ENCODE peak calls at places on chromosomes 16 and 17, in nine cellular contexts. Y is NCI-H1092 treated with DMSO at 0.1 percent for 48 hours, A is T-helper 22 cell, Z is osteocyte, B is fibroblast of the conjunctiva, M is amygdala, K is H54, X is lung, E is thoracic aorta. I is an unnamed sample.

GRCh38 chr16:49465661-49466528 is 92.3 kb downstream of the C16orf78 start:
- DNase-seq in Y (no peak), A (no peak), Z (peak), B (no peak), M (no peak), K (no peak), X (peak), E (no peak), I (no peak)

GRCh38 chr17:38815576-38816193 is 9.4 kb downstream of the CWC25 start:
- DNase-seq in Y (no peak), A (no peak), Z (no peak), B (no peak), M (no peak), K (no peak), X (no peak), E (no peak), I (no peak)

GRCh38 chr16:84726079-84726669 is 26.4 kb downstream of the USP10 start:
- DNase-seq in Y (peak), A (peak), Z (peak), B (peak), M (peak), K (peak), X (peak), E (peak), I (peak)

GRCh38 chr17:44360826-44361225 is 2.8 kb downstream of the FAM171A2 start:
- DNase-seq in Y (no peak), A (no peak), Z (no peak), B (peak), M (no peak), K (no peak), X (no peak), E (no peak), I (no peak)

GRCh38 chr17:57899391-57899790 is 49.5 kb upstream of the MRPS23 start:
- DNase-seq in Y (no peak), A (no peak), Z (no peak), B (no peak), M (no peak), K (no peak), X (no peak), E (no peak), I (no peak)

GRCh38 chr16:67801889-67802288 is 4.5 kb downstream of the RANBP10 start:
- DNase-seq in Y (no peak), A (no peak), Z (no peak), B (no peak), M (no peak), K (no peak), X (no peak), E (no peak), I (no peak)

GRCh38 chr17:13561606-13562270 is 40.0 kb downstream of the HS3ST3A1 start:
- DNase-seq in Y (no peak), A (no peak), Z (no peak), B (no peak), M (no peak), K (peak), X (no peak), E (no peak), I (no peak)

GRCh38 chr16:21302898-21303528 is 24.9 kb upstream of the CRYM start:
- DNase-seq in Y (no peak), A (no peak), Z (no peak), B (peak), M (no peak), K (peak), X (no peak), E (no peak), I (peak)

GRCh38 chr17:58268326-58268725 is 12.4 kb downstream of the MPO start:
- DNase-seq in Y (no peak), A (no peak), Z (peak), B (no peak), M (no peak), K (no peak), X (no peak), E (no peak), I (no peak)

GRCh38 chr17:48526986-48527741 is 3.6 kb downstream of the HOXB1 start:
- DNase-seq in Y (no peak), A (no peak), Z (no peak), B (no peak), M (no peak), K (no peak), X (no peak), E (no peak), I (no peak)

GRCh38 chr17:75428775-75429469 is 23.4 kb upstream of the GRB2 start:
- DNase-seq in Y (no peak), A (no peak), Z (no peak), B (peak), M (no peak), K (peak), X (no peak), E (peak), I (no peak)

GRCh38 chr17:80312621-80313135 is 52.0 kb downstream of the RNF213 start:
- DNase-seq in Y (no peak), A (no peak), Z (no peak), B (no peak), M (no peak), K (no peak), X (no peak), E (no peak), I (no peak)

GRCh38 chr16:52480237-52480636 is 66.7 kb downstream of the TOX3 start:
- DNase-seq in Y (no peak), A (no peak), Z (no peak), B (no peak), M (no peak), K (no peak), X (no peak), E (no peak), I (no peak)

GRCh38 chr16:53507464-53508180 is 4.6 kb upstream of the AKTIP start:
- DNase-seq in Y (no peak), A (no peak), Z (no peak), B (no peak), M (no peak), K (no peak), X (no peak), E (no peak), I (no peak)

GRCh38 chr16:17369441-17369951 is 101.3 kb downstream of the XYLT1 start:
- DNase-seq in Y (no peak), A (peak), Z (no peak), B (no peak), M (peak), K (no peak), X (peak), E (no peak), I (no peak)

GRCh38 chr16:50861926-50862325 is 120.0 kb downstream of the CYLD start:
- DNase-seq in Y (no peak), A (no peak), Z (no peak), B (no peak), M (no peak), K (peak), X (peak), E (no peak), I (peak)

GRCh38 chr16:51705142-51705541 is 554.1 kb upstream of the SALL1 start:
- DNase-seq in Y (no peak), A (no peak), Z (no peak), B (no peak), M (no peak), K (no peak), X (no peak), E (no peak), I (no peak)

GRCh38 chr17:77831497-77832179 is 126.9 kb upstream of the TNRC6C start:
- DNase-seq in Y (no peak), A (no peak), Z (no peak), B (peak), M (no peak), K (peak), X (no peak), E (no peak), I (no peak)

GRCh38 chr16:12133738-12134137 is 157.2 kb downstream of the SNX29 start:
- DNase-seq in Y (no peak), A (no peak), Z (no peak), B (no peak), M (no peak), K (no peak), X (no peak), E (no peak), I (no peak)

GRCh38 chr17:62882878-62883277 is 74.8 kb upstream of the MARCHF10 start:
- DNase-seq in Y (no peak), A (no peak), Z (no peak), B (peak), M (no peak), K (no peak), X (no peak), E (no peak), I (no peak)

GRCh38 chr17:31388770-31389672 is 2.5 kb upstream of the RAB11FIP4 start:
- DNase-seq in Y (peak), A (no peak), Z (peak), B (no peak), M (peak), K (no peak), X (no peak), E (no peak), I (no peak)

GRCh38 chr17:40058151-40058784 is 4.1 kb upstream of the MED24 start:
- DNase-seq in Y (no peak), A (no peak), Z (no peak), B (no peak), M (no peak), K (no peak), X (no peak), E (no peak), I (no peak)

GRCh38 chr17:57399690-57400089 is 143.4 kb downstream of the MSI2 start:
- DNase-seq in Y (no peak), A (no peak), Z (no peak), B (no peak), M (no peak), K (no peak), X (no peak), E (no peak), I (no peak)

GRCh38 chr16:88651276-88651988 is 579 bp upstream of the CYBA start:
- DNase-seq in Y (no peak), A (peak), Z (no peak), B (no peak), M (no peak), K (no peak), X (peak), E (no peak), I (no peak)

GRCh38 chr17:17142556-17142955 is 63.6 kb downstream of the PLD6 start:
- DNase-seq in Y (no peak), A (no peak), Z (no peak), B (no peak), M (no peak), K (no peak), X (no peak), E (no peak), I (no peak)

GRCh38 chr16:53053967-53054669 is 673 bp upstream of the CHD9 start:
- DNase-seq in Y (peak), A (no peak), Z (no peak), B (no peak), M (no peak), K (no peak), X (peak), E (no peak), I (no peak)

I was measured in COLO829.